ENCODE peak calls at places on chromosomes 7 and 10, in ten cellular contexts. C is naive thymus-derived CD4-positive, alpha-beta T cell; Z is bronchial epithelial cell; O is BE2C; G is stomach; B is NB4; Q is heart left ventricle; D is AG10803; K is right cardiac atrium; V is cardiac fibroblast. Y is an unnamed sample.

GRCh38 chr10:33455029-33455428 is 120.6 kb upstream of the NRP1 start:
- DNase-seq in C (no peak), Z (no peak), O (no peak), G (no peak), B (no peak), Q (no peak), D (no peak), K (no peak), V (no peak), Y (no peak)

GRCh38 chr10:6250745-6251144 is 48.0 kb downstream of the PFKFB3 start:
- DNase-seq in C (no peak), Z (no peak), O (no peak), G (no peak), B (no peak), Q (no peak), D (no peak), K (no peak), V (no peak), Y (no peak)

GRCh38 chr7:3399858-3400257 is 98.8 kb downstream of the SDK1 start:
- DNase-seq in C (no peak), Z (peak), O (peak), G (no peak), B (peak), Q (no peak), D (no peak), K (no peak), V (no peak), Y (peak)

GRCh38 chr10:22344204-22344603 is 1.1 kb upstream of the SPAG6 start:
- DNase-seq in C (no peak), Z (no peak), O (no peak), G (no peak), B (no peak), Q (no peak), D (no peak), K (no peak), V (no peak), Y (peak)

GRCh38 chr10:18545626-18546025 is 105.8 kb downstream of the NSUN6 start:
- DNase-seq in C (no peak), Z (no peak), O (no peak), G (no peak), B (no peak), Q (no peak), D (peak), K (no peak), V (peak), Y (peak)

GRCh38 chr10:21260060-21260792 is 265.3 kb downstream of the SKIDA1 start:
- DNase-seq in C (no peak), Z (no peak), O (no peak), G (no peak), B (no peak), Q (peak), D (peak), K (peak), V (peak), Y (no peak)

GRCh38 chr7:146830686-146831085 is 714.1 kb downstream of the CNTNAP2 start:
- DNase-seq in C (no peak), Z (no peak), O (peak), G (no peak), B (no peak), Q (no peak), D (no peak), K (no peak), V (no peak), Y (no peak)

GRCh38 chr10:103792547-103792946 is 62.8 kb downstream of the SH3PXD2A start:
- DNase-seq in C (no peak), Z (peak), O (no peak), G (no peak), B (no peak), Q (no peak), D (peak), K (no peak), V (no peak), Y (no peak)

GRCh38 chr7:99407849-99408346 is 499 bp downstream of the PDAP1 start:
- DNase-seq in C (no peak), Z (peak), O (no peak), G (peak), B (peak), Q (peak), D (peak), K (peak), V (peak), Y (no peak)

GRCh38 chr10:103053659-103054581 is 135.8 kb downstream of the CNNM2 start:
- DNase-seq in C (peak), Z (peak), O (peak), G (peak), B (peak), Q (peak), D (peak), K (peak), V (peak), Y (peak)

GRCh38 chr7:158722574-158723237 is 18.1 kb upstream of the NCAPG2 start:
- DNase-seq in C (no peak), Z (no peak), O (no peak), G (no peak), B (no peak), Q (no peak), D (no peak), K (no peak), V (no peak), Y (no peak)

GRCh38 chr7:105682331-105683070 is 101.2 kb upstream of the EFCAB10 start:
- DNase-seq in C (no peak), Z (no peak), O (no peak), G (no peak), B (peak), Q (no peak), D (peak), K (no peak), V (peak), Y (no peak)

GRCh38 chr10:27482984-27483956 is 20.8 kb upstream of the RAB18 start:
- DNase-seq in C (no peak), Z (peak), O (no peak), G (no peak), B (no peak), Q (no peak), D (peak), K (no peak), V (no peak), Y (no peak)

GRCh38 chr7:47803029-47803428 is 145.2 kb downstream of the PKD1L1 start:
- DNase-seq in C (no peak), Z (no peak), O (no peak), G (no peak), B (no peak), Q (no peak), D (no peak), K (no peak), V (no peak), Y (no peak)

GRCh38 chr7:157521061-157521731 is 184.4 kb downstream of the DNAJB6 start:
- DNase-seq in C (no peak), Z (no peak), O (no peak), G (peak), B (no peak), Q (no peak), D (no peak), K (no peak), V (no peak), Y (no peak)

GRCh38 chr10:110629680-110630191 is 14.4 kb upstream of the RBM20 start:
- DNase-seq in C (no peak), Z (peak), O (no peak), G (no peak), B (no peak), Q (no peak), D (peak), K (no peak), V (no peak), Y (no peak)

GRCh38 chr7:37336259-37336658 is 112.4 kb downstream of the ELMO1 start:
- DNase-seq in C (no peak), Z (no peak), O (no peak), G (no peak), B (no peak), Q (no peak), D (no peak), K (no peak), V (no peak), Y (no peak)

GRCh38 chr10:5589071-5589962 is 64.6 kb downstream of the CALML3 start:
- DNase-seq in C (no peak), Z (no peak), O (no peak), G (no peak), B (no peak), Q (no peak), D (no peak), K (no peak), V (no peak), Y (no peak)

GRCh38 chr10:128130051-128130450 is 3.8 kb upstream of the MKI67 start:
- DNase-seq in C (no peak), Z (peak), O (no peak), G (no peak), B (peak), Q (no peak), D (peak), K (no peak), V (peak), Y (no peak)

GRCh38 chr7:150451833-150452431 is 1.5 kb downstream of the GIMAP8 start:
- DNase-seq in C (peak), Z (no peak), O (no peak), G (no peak), B (peak), Q (peak), D (peak), K (no peak), V (no peak), Y (no peak)
- H3K4me3 ChIP-seq in C (peak), Z (no peak), O (no peak), G (peak), B (no peak), Q (peak), D (no peak), K (peak), V (no peak), Y (peak)

GRCh38 chr10:49647554-49647953 is 31.9 kb upstream of the C10orf53 start:
- DNase-seq in C (no peak), Z (no peak), O (no peak), G (no peak), B (no peak), Q (no peak), D (no peak), K (no peak), V (no peak), Y (no peak)
- H3K4me3 ChIP-seq in C (no peak), Z (no peak), O (no peak), G (no peak), B (peak), Q (no peak), D (no peak), K (no peak), V (no peak), Y (no peak)

GRCh38 chr10:93567277-93568104 is 1.0 kb downstream of the FFAR4 start:
- DNase-seq in C (no peak), Z (no peak), O (no peak), G (no peak), B (no peak), Q (no peak), D (no peak), K (no peak), V (no peak), Y (no peak)

GRCh38 chr10:93565421-93565820 is 1.0 kb upstream of the FFAR4 start:
- DNase-seq in C (no peak), Z (no peak), O (no peak), G (no peak), B (peak), Q (no peak), D (no peak), K (no peak), V (no peak), Y (no peak)

GRCh38 chr10:93570383-93570782 is 3.9 kb downstream of the FFAR4 start:
- DNase-seq in C (no peak), Z (no peak), O (no peak), G (no peak), B (no peak), Q (no peak), D (no peak), K (no peak), V (no peak), Y (no peak)

GRCh38 chr10:93566435-93567276 is at the start of gene FFAR4:
- DNase-seq in C (no peak), Z (no peak), O (no peak), G (peak), B (peak), Q (peak), D (no peak), K (peak), V (peak), Y (no peak)

GRCh38 chr10:93568105-93568390 is 1.6 kb downstream of the FFAR4 start:
- DNase-seq in C (no peak), Z (no peak), O (no peak), G (no peak), B (no peak), Q (no peak), D (no peak), K (no peak), V (no peak), Y (no peak)
- H3K4me3 ChIP-seq in C (no peak), Z (no peak), O (no peak), G (peak), B (no peak), Q (peak), D (no peak), K (no peak), V (no peak), Y (no peak)

GRCh38 chr7:84088669-84089278 is 105.8 kb downstream of the SEMA3A start:
- DNase-seq in C (no peak), Z (peak), O (no peak), G (no peak), B (no peak), Q (no peak), D (no peak), K (no peak), V (no peak), Y (no peak)

GRCh38 chr7:84091318-84091717 is 103.3 kb downstream of the SEMA3A start:
- DNase-seq in C (no peak), Z (peak), O (no peak), G (no peak), B (no peak), Q (no peak), D (no peak), K (no peak), V (no peak), Y (no peak)

DNA sequence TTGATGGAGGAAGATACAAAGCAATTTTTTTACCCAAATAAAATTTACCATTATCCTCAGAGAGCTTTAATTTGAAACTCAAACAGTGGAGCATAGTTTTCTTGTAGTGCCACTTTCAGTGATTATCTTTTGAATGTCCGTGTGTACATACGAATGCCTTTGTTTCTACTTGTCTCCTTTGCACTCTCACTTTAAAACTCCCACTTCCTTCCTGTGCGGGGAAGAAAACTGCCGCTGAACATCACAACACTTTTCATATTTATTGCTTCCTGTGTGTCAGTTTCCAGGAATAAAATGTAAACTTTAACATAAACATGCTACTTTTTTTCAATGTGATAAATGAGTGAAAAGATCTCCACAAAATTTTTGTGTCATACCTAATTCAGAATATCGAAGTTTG is 102.4 kb downstream of the SEMA3A start:
- DNase-seq in C (peak), Z (peak), O (no peak), G (no peak), B (peak), Q (no peak), D (no peak), K (no peak), V (peak), Y (peak)
- H3K4me3 ChIP-seq in C (no peak), Z (peak), O (no peak), G (no peak), B (no peak), Q (no peak), D (no peak), K (peak), V (peak), Y (no peak)

GRCh38 chr7:22784346-22784745 is 38.3 kb downstream of the TOMM7 start:
- DNase-seq in C (no peak), Z (no peak), O (no peak), G (no peak), B (no peak), Q (no peak), D (no peak), K (no peak), V (peak), Y (no peak)

GRCh38 chr7:22783421-22783820 is 39.2 kb downstream of the TOMM7 start:
- DNase-seq in C (no peak), Z (no peak), O (no peak), G (no peak), B (no peak), Q (no peak), D (no peak), K (no peak), V (no peak), Y (no peak)

GRCh38 chr7:22779697-22780096 is 43.0 kb downstream of the TOMM7 start:
- DNase-seq in C (no peak), Z (no peak), O (no peak), G (no peak), B (no peak), Q (no peak), D (no peak), K (no peak), V (no peak), Y (no peak)

GRCh38 chr7:22782616-22783232 is 39.9 kb downstream of the TOMM7 start:
- DNase-seq in C (peak), Z (peak), O (peak), G (peak), B (peak), Q (peak), D (peak), K (peak), V (peak), Y (peak)

DNA sequence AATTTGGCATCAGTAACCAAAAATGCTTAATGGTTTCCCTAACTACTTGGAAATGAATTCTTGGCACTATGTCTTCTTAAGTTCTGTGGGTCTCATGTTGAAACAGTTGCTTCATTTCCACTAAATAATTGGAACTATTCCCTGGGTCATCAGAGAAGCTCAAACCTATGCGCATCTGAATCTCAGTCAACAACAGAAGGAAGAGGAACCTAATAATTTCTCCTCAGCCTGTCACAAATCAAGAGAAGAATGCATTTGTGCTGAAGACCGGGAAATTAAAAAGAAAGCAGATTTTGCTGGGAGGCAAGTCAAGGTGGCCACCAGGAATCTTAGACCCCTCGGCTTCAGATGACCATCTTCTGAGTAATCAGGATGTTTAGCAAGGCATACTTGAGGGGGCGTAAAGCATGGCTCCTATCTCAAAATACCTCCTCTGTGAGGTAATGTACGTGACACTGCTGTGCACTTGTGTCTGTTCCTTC is 41.4 kb downstream of the TOMM7 start:
- DNase-seq in C (no peak), Z (peak), O (no peak), G (no peak), B (no peak), Q (no peak), D (peak), K (no peak), V (peak), Y (no peak)
- H3K4me3 ChIP-seq in C (no peak), Z (no peak), O (no peak), G (no peak), B (no peak), Q (no peak), D (no peak), K (no peak), V (no peak), Y (no peak)

DNA sequence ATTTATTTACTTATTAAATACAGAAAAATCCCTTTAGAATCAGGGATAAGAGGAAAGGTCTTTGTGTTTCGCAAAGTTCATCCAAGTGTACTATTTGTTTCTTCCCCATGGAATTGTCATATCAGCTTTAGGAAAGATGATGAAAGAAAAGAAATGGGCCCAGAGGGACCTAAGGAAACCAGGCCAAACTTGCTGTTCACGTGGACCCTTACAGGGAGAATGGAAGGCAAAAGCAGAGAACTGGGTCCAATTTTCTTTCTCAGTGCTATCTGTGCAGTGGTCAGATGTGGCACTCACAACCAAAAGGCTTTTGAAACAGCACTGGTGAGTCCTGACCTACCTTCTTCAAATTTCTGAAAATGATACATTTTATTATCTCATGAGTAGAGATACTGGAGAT is 53.6 kb upstream of the FAM133B start:
- DNase-seq in C (no peak), Z (no peak), O (no peak), G (no peak), B (no peak), Q (no peak), D (no peak), K (no peak), V (peak), Y (no peak)
- H3K4me3 ChIP-seq in C (no peak), Z (no peak), O (no peak), G (no peak), B (no peak), Q (no peak), D (no peak), K (no peak), V (no peak), Y (no peak)

GRCh38 chr7:134611611-134612151 is 35.0 kb upstream of the BPGM start:
- DNase-seq in C (no peak), Z (no peak), O (no peak), G (no peak), B (no peak), Q (no peak), D (no peak), K (no peak), V (no peak), Y (no peak)

GRCh38 chr7:134612197-134612596 is 34.5 kb upstream of the BPGM start:
- DNase-seq in C (no peak), Z (peak), O (no peak), G (no peak), B (no peak), Q (no peak), D (no peak), K (no peak), V (no peak), Y (no peak)

GRCh38 chr7:134618756-134619530 is 27.7 kb upstream of the BPGM start:
- DNase-seq in C (no peak), Z (peak), O (no peak), G (no peak), B (no peak), Q (no peak), D (peak), K (no peak), V (peak), Y (no peak)

GRCh38 chr7:134616611-134617010 is 30.0 kb upstream of the BPGM start:
- DNase-seq in C (no peak), Z (no peak), O (no peak), G (no peak), B (no peak), Q (no peak), D (no peak), K (no peak), V (no peak), Y (no peak)

GRCh38 chr7:134613623-134614347 is 32.9 kb upstream of the BPGM start:
- DNase-seq in C (no peak), Z (peak), O (no peak), G (no peak), B (peak), Q (no peak), D (peak), K (no peak), V (peak), Y (no peak)
- H3K4me3 ChIP-seq in C (no peak), Z (no peak), O (no peak), G (no peak), B (no peak), Q (no peak), D (no peak), K (no peak), V (no peak), Y (no peak)

DNA sequence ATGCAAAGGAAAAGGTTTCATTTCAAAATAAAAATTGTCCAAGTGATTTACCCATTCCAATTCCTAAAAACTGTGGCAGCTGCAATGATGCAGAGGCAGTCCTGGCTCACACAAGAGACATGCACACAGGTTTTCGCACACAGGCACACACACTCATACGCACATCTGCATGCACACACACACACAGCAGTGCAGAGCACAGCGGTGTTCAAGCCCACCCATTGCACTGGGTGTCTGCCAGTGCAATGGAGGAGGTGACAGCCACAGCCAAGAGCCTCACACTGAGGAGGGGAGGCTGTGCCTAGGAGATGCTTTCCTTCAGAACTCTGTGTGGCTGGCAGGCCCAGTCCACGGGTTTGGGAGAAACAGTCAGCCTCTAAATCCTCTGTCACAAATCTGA is 123.7 kb downstream of the SLIT1 start:
- DNase-seq in C (no peak), Z (no peak), O (no peak), G (no peak), B (no peak), Q (no peak), D (no peak), K (no peak), V (no peak), Y (no peak)
- H3K4me3 ChIP-seq in C (no peak), Z (no peak), O (no peak), G (no peak), B (no peak), Q (no peak), D (no peak), K (no peak), V (no peak), Y (no peak)

GRCh38 chr10:23535381-23535780 is 96.5 kb downstream of the OTUD1 start:
- DNase-seq in C (no peak), Z (peak), O (no peak), G (no peak), B (no peak), Q (no peak), D (no peak), K (no peak), V (no peak), Y (no peak)
- H3K4me3 ChIP-seq in C (no peak), Z (no peak), O (no peak), G (no peak), B (no peak), Q (no peak), D (no peak), K (no peak), V (no peak), Y (no peak)

GRCh38 chr10:74930962-74931361 is 104.6 kb downstream of the KAT6B start:
- DNase-seq in C (no peak), Z (no peak), O (no peak), G (no peak), B (no peak), Q (no peak), D (no peak), K (no peak), V (no peak), Y (no peak)
- H3K4me3 ChIP-seq in C (no peak), Z (no peak), O (no peak), G (no peak), B (no peak), Q (no peak), D (no peak), K (no peak), V (no peak), Y (no peak)